ENCODE peak calls at places on chromosomes 11 and 22, in four cellular contexts. One of them, this sample, is unnamed.

GRCh38 chr11:116062526-116063171 is 558.4 kb upstream of the CADM1 start:
- DNase-seq in heart right ventricle: no peak
- DNase-seq in brain microvascular endothelial cell: no peak
- DNase-seq in keratinocyte: no peak
- DNase-seq in this sample: no peak

GRCh38 chr11:6474423-6474792 is 667 bp upstream of the TRIM3 start:
- DNase-seq in brain microvascular endothelial cell: no peak
- DNase-seq in heart right ventricle: no peak
- DNase-seq in keratinocyte: no peak
- DNase-seq in this sample: no peak

GRCh38 chr11:75582935-75583709 is 21.1 kb downstream of the SERPINH1 start:
- DNase-seq in brain microvascular endothelial cell: peak
- DNase-seq in keratinocyte: no peak
- DNase-seq in heart right ventricle: peak
- DNase-seq in this sample: peak

GRCh38 chr22:43643362-43643761 is 168.7 kb downstream of the EFCAB6 start:
- DNase-seq in heart right ventricle: no peak
- DNase-seq in brain microvascular endothelial cell: no peak
- DNase-seq in keratinocyte: no peak
- DNase-seq in this sample: no peak

GRCh38 chr22:19666663-19667593 is 47.4 kb upstream of the SEPTIN5 start:
- DNase-seq in brain microvascular endothelial cell: peak
- DNase-seq in keratinocyte: no peak
- DNase-seq in heart right ventricle: no peak
- DNase-seq in this sample: peak

GRCh38 chr11:65777821-65778361 is 2.9 kb downstream of the AP5B1 start:
- DNase-seq in keratinocyte: no peak
- DNase-seq in heart right ventricle: no peak
- DNase-seq in brain microvascular endothelial cell: no peak
- DNase-seq in this sample: no peak

GRCh38 chr11:1337647-1338007 is 28.2 kb upstream of the TOLLIP start:
- DNase-seq in brain microvascular endothelial cell: no peak
- DNase-seq in keratinocyte: no peak
- DNase-seq in heart right ventricle: no peak
- DNase-seq in this sample: no peak

GRCh38 chr11:61693897-61694840 is 14.0 kb downstream of the DAGLA start:
- DNase-seq in keratinocyte: no peak
- DNase-seq in heart right ventricle: no peak
- DNase-seq in brain microvascular endothelial cell: no peak
- DNase-seq in this sample: no peak

GRCh38 chr11:78525720-78526119 is 48.9 kb downstream of the NARS2 start:
- DNase-seq in keratinocyte: no peak
- DNase-seq in heart right ventricle: no peak
- DNase-seq in brain microvascular endothelial cell: no peak
- DNase-seq in this sample: no peak

GRCh38 chr22:48919187-48919590 is 908.5 kb downstream of the BRD1 start:
- DNase-seq in heart right ventricle: no peak
- DNase-seq in keratinocyte: no peak
- DNase-seq in brain microvascular endothelial cell: no peak
- DNase-seq in this sample: no peak

GRCh38 chr11:68040121-68040956 is 1.5 kb downstream of the TCIRG1 start:
- DNase-seq in brain microvascular endothelial cell: peak
- DNase-seq in heart right ventricle: peak
- DNase-seq in keratinocyte: no peak
- DNase-seq in this sample: peak

GRCh38 chr11:2666828-2667570 is 32.8 kb downstream of the KCNQ1OT1 start:
- DNase-seq in brain microvascular endothelial cell: no peak
- DNase-seq in keratinocyte: no peak
- DNase-seq in heart right ventricle: no peak
- DNase-seq in this sample: peak

GRCh38 chr22:50704510-50705218 is 32.0 kb downstream of the SHANK3 start:
- DNase-seq in brain microvascular endothelial cell: no peak
- DNase-seq in keratinocyte: no peak
- DNase-seq in heart right ventricle: peak
- DNase-seq in this sample: no peak

GRCh38 chr11:125934473-125934872 is 11.4 kb upstream of the VSIG10L2 start:
- DNase-seq in brain microvascular endothelial cell: no peak
- DNase-seq in keratinocyte: no peak
- DNase-seq in heart right ventricle: no peak
- DNase-seq in this sample: no peak

GRCh38 chr11:16352707-16353106 is 3.6 kb downstream of the SOX6 start:
- DNase-seq in heart right ventricle: no peak
- DNase-seq in keratinocyte: no peak
- DNase-seq in brain microvascular endothelial cell: no peak
- DNase-seq in this sample: no peak

GRCh38 chr11:858993-859339 is 16.3 kb downstream of the TSPAN4 start:
- DNase-seq in heart right ventricle: no peak
- DNase-seq in keratinocyte: no peak
- DNase-seq in brain microvascular endothelial cell: no peak
- DNase-seq in this sample: no peak

GRCh38 chr11:65027213-65028067 is at the start of gene SNX15:
- DNase-seq in keratinocyte: peak
- DNase-seq in brain microvascular endothelial cell: peak
- DNase-seq in heart right ventricle: peak
- DNase-seq in this sample: peak

GRCh38 chr22:48979482-48979881 is 848.2 kb downstream of the BRD1 start:
- DNase-seq in brain microvascular endothelial cell: no peak
- DNase-seq in heart right ventricle: no peak
- DNase-seq in keratinocyte: no peak
- DNase-seq in this sample: peak

GRCh38 chr11:81203876-81204275 is 1529.8 kb downstream of the FAM181B start:
- DNase-seq in brain microvascular endothelial cell: peak
- DNase-seq in heart right ventricle: no peak
- DNase-seq in keratinocyte: no peak
- DNase-seq in this sample: peak
- TF ChIP-seq CTCF in brain microvascular endothelial cell: no peak
- TF ChIP-seq CTCF in heart right ventricle: no peak
- TF ChIP-seq CTCF in keratinocyte: no peak
- TF ChIP-seq CTCF in this sample: no peak

DNA sequence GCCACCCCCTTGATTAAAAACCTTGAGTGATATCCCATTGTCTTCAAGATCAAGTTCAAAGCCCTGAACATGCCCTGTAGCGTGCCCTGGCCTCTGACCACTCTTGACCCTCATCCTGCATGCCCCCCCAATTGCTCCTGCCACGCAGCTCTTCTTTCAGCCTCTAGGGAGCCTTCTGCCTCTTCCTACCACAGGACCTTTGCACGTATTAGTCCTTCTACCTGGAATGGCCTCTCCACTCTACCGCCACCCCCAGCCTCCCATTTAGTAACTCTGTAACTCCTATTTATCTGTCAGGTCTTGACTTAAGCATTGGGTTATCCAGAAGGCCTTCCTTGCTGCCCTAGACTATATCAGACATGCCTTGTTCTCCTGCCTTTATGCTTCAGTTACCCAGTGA is 203.6 kb downstream of the TRIM29 start:
- DNase-seq in heart right ventricle: no peak
- DNase-seq in keratinocyte: no peak
- DNase-seq in brain microvascular endothelial cell: no peak
- DNase-seq in this sample: no peak
- H3K4me3 ChIP-seq in heart right ventricle: no peak
- H3K4me3 ChIP-seq in keratinocyte: no peak
- H3K4me3 ChIP-seq in brain microvascular endothelial cell: no peak
- H3K4me3 ChIP-seq in this sample: no peak

GRCh38 chr11:112377946-112378345 is 117.3 kb upstream of the PLET1 start:
- DNase-seq in heart right ventricle: no peak
- DNase-seq in keratinocyte: no peak
- DNase-seq in brain microvascular endothelial cell: no peak
- DNase-seq in this sample: no peak
- TF ChIP-seq CTCF in heart right ventricle: no peak
- TF ChIP-seq CTCF in keratinocyte: no peak
- TF ChIP-seq CTCF in brain microvascular endothelial cell: no peak
- TF ChIP-seq CTCF in this sample: no peak

DNA sequence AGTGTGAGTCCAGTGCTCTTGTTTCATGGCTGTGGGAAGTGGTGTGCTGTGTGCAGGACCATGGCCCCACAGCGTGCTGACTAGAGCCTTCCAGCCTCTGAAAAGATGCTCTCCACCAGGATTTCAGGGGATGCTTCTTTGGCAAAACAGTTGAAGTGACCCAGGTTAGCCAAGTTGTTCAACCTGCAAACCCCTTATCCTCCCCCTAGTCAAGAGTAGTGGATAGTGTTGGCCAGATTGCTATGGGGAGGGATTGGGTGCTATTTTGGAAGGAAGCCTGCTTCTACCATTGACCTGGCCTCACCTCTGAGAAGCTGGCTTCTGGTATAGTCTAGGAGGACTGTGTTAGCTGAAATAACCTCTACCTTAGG is 1.7 kb downstream of the MICAL2 start:
- DNase-seq in brain microvascular endothelial cell: no peak
- DNase-seq in keratinocyte: no peak
- DNase-seq in heart right ventricle: no peak
- DNase-seq in this sample: no peak
- H3K4me3 ChIP-seq in brain microvascular endothelial cell: peak
- H3K4me3 ChIP-seq in keratinocyte: peak
- H3K4me3 ChIP-seq in heart right ventricle: peak
- H3K4me3 ChIP-seq in this sample: peak

GRCh38 chr11:131579932-131580387 is 209.5 kb downstream of the NTM start:
- DNase-seq in heart right ventricle: no peak
- DNase-seq in keratinocyte: no peak
- DNase-seq in brain microvascular endothelial cell: peak
- DNase-seq in this sample: peak
- TF ChIP-seq CTCF in heart right ventricle: no peak
- TF ChIP-seq CTCF in keratinocyte: peak
- TF ChIP-seq CTCF in brain microvascular endothelial cell: peak
- TF ChIP-seq CTCF in this sample: peak

This sample was measured in fibroblast of mammary gland.